ENCODE peak calls at places on chromosomes 7 and 10, in seven cellular contexts. U is A549, B is AG09309, H is kidney epithelial cell, I is nephron progenitor cell, S is AG04450, Q is colonic mucosa. Y is an unnamed sample.

GRCh38 chr7:26237035-26237807 is 35.7 kb downstream of the CBX3 start:
- DNase-seq in U (no peak), B (no peak), H (no peak), I (no peak), S (no peak), Q (no peak), Y (no peak)

GRCh38 chr7:149823631-149824199 is 14.5 kb upstream of the ZNF862 start:
- DNase-seq in U (no peak), B (no peak), H (no peak), I (no peak), S (no peak), Q (no peak), Y (no peak)

GRCh38 chr10:80555415-80555814 is 17.7 kb downstream of the SH2D4B start:
- DNase-seq in U (no peak), B (no peak), H (no peak), I (no peak), S (no peak), Q (no peak), Y (no peak)

GRCh38 chr10:113519616-113520015 is 33.2 kb upstream of the HABP2 start:
- DNase-seq in U (no peak), B (no peak), H (no peak), I (no peak), S (no peak), Q (no peak), Y (no peak)

GRCh38 chr7:28298870-28299484 is 113.3 kb upstream of the CREB5 start:
- DNase-seq in U (peak; percentile 52), B (no peak), H (no peak), I (peak; percentile 48), S (no peak), Q (no peak), Y (no peak)

GRCh38 chr7:975702-976473 is 539 bp upstream of the COX19 start:
- DNase-seq in U (no peak), B (no peak), H (no peak), I (no peak), S (no peak), Q (no peak), Y (no peak)

GRCh38 chr10:361203-362135 is 226.2 kb downstream of the ZMYND11 start:
- DNase-seq in U (no peak), B (no peak), H (no peak), I (peak; percentile 55), S (no peak), Q (no peak), Y (no peak)

GRCh38 chr7:74449809-74450397 is 3.8 kb upstream of the GTF2IRD1 start:
- DNase-seq in U (peak; percentile 76), B (no peak), H (no peak), I (peak; percentile 70), S (no peak), Q (peak; percentile 83), Y (no peak)

GRCh38 chr7:138396251-138397070 is 63.6 kb upstream of the TRIM24 start:
- DNase-seq in U (peak; percentile 18), B (no peak), H (peak; percentile 92), I (no peak), S (no peak), Q (peak; percentile 53), Y (no peak)

GRCh38 chr7:6160191-6160623 is 112.2 kb downstream of the CYTH3 start:
- DNase-seq in U (peak; percentile 76), B (peak; percentile 34), H (no peak), I (peak; percentile 68), S (peak; percentile 27), Q (peak; percentile 35), Y (no peak)

GRCh38 chr7:79401254-79401653 is 52.2 kb downstream of the MAGI2 start:
- DNase-seq in U (no peak), B (no peak), H (no peak), I (no peak), S (no peak), Q (no peak), Y (no peak)

GRCh38 chr7:95609277-95609971 is 13.1 kb upstream of the PDK4 start:
- DNase-seq in U (peak; percentile 12), B (no peak), H (no peak), I (no peak), S (no peak), Q (peak; percentile 81), Y (no peak)

GRCh38 chr10:43965033-43965917 is 316.6 kb upstream of the ZNF32 start:
- DNase-seq in U (no peak), B (peak; percentile 71), H (no peak), I (no peak), S (no peak), Q (no peak), Y (no peak)

GRCh38 chr7:94650137-94650536 is 5.8 kb downstream of the SGCE start:
- DNase-seq in U (no peak), B (no peak), H (no peak), I (no peak), S (no peak), Q (no peak), Y (no peak)

GRCh38 chr7:134630237-134630636 is 16.4 kb upstream of the BPGM start:
- DNase-seq in U (no peak), B (no peak), H (no peak), I (no peak), S (no peak), Q (no peak), Y (no peak)

GRCh38 chr10:60848126-60848525 is 69.8 kb downstream of the CDK1 start:
- DNase-seq in U (no peak), B (peak; percentile 42), H (no peak), I (no peak), S (no peak), Q (no peak), Y (no peak)

GRCh38 chr10:60845038-60845437 is 66.8 kb downstream of the CDK1 start:
- DNase-seq in U (no peak), B (no peak), H (no peak), I (no peak), S (no peak), Q (no peak), Y (no peak)

GRCh38 chr10:60848680-60849079 is 70.4 kb downstream of the CDK1 start:
- DNase-seq in U (no peak), B (no peak), H (no peak), I (no peak), S (no peak), Q (no peak), Y (no peak)

GRCh38 chr10:60849217-60849616 is 70.9 kb downstream of the CDK1 start:
- DNase-seq in U (no peak), B (no peak), H (no peak), I (no peak), S (no peak), Q (no peak), Y (no peak)

DNA sequence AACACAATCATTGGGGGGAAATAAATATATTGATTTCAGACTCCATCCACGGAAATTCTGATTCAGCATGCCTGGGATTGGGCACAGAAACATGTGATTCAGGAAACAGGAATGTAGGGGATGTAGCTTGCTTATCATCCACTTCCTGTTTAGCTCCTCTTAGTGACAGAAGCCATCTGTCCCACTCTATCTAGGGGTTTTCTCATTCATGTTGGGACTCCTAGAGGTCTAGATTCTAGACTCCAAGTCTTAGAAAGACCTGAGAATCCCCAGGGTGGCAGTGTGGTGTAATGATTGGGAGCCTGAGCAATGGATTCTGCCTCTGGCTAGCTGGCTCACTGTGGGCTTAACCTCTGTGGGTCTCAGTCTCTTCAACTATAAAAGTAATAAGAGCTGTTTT is 67.9 kb downstream of the CDK1 start:
- DNase-seq in U (no peak), B (no peak), H (no peak), I (no peak), S (peak; percentile 41), Q (no peak), Y (no peak)
- TF ChIP-seq CTCF in U (no peak), B (peak; percentile 16), H (no peak), I (no peak), S (peak; percentile 8), Q (no peak), Y (peak; percentile 16)

DNA sequence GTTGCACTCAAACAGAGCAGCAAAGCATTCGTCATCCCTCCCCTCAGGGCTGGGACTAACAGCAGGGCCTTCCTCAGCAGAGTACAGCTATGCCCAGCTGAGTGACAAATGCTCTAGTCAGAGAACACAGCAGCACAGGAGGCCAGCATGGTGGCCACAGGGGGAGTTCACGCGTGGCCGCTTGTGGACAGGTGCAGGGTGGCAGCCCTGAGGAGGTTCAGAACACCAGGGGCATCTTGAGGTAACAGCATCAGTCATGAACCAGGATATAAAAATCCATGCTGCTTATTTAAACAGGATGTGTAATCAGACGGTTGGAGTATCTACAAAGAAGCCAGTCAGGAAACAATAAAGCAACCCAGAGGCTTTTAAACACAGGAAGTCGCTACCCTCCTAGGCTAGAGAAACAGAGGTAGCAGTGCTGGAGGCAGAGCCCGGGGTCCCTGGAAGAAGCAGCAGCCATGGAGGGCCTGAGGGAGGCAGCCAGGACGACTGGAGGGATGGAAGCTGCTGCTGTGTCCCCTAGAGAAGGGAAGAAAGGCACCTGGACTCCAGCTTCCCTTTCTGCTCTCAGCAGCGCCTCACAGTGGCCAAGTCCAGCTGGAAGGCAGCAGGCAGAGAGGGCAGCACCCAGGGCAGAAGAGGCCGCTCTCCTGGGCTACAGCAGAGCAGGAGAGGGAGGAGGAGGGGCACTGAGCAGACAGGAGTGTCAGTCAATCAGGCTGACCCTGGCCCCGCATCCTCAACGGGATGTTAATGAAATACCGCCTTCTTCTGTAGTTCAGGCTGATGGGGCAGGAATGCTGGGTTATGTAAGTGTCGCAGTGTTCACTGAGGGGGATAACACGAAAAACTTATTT is 70.8 kb upstream of the UCN3 start:
- DNase-seq in U (peak; percentile 77), B (no peak), H (no peak), I (peak; percentile 76), S (no peak), Q (peak; percentile 87), Y (no peak)
- TF ChIP-seq CTCF in U (peak; percentile 72), B (peak; percentile 66), H (peak; percentile 55), I (peak; percentile 45), S (peak; percentile 60), Q (peak; percentile 55), Y (peak; percentile 41)

DNA sequence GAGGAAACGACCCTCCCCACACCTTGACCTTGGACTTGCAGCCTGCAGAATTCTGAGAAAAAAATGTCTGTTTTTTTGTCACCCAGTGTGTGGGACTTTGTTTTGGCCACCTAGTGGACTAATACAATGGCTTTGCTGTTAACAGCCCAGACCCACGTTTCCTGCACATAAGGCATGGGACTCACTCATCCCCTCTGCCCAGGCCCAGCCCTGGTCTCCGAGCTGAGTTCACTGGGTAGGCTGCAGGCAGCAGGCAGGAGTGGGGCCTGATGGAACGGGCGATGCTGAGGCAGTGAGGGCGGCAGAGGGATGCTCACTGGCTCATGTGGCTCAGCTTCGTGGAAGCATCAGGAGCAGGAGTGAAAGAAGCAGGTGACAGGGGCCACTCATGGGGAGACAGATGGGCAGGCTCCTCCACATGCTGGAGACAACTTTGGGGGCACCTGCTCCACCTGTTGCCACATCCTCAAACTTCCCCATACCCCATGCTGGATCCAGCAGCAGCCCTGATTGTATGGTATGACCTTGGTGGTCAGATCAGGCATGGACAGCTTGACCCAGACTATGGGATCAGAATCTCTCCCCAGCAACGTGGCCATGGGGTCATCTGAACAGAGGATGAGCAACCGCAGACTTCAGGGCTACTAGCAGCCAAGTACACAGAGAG is 65.8 kb upstream of the ANTXRL start:
- DNase-seq in U (no peak), B (no peak), H (no peak), I (no peak), S (no peak), Q (no peak), Y (no peak)
- TF ChIP-seq CTCF in U (peak; percentile 27), B (peak; percentile 26), H (no peak), I (no peak), S (no peak), Q (no peak), Y (peak; percentile 18)

DNA sequence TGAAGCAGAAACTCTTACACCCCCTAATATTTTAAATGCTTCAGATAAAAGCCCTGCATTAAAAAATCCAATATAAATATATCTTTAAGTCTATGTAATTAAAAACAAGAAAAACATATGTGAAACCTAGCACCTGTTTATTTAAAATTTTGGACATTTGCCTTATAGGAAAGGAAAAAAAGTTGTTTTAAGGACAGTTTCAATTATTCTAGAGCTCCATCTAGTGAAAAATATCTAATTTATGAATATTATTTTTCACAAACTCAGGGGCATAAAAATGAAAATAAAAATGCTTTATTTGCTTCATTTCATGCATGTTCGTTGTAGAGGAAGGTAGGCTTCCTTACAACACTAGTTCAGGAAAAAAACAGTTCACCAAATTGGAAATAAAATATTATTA is 26.1 kb downstream of the ENKUR start:
- DNase-seq in U (no peak), B (no peak), H (no peak), I (no peak), S (no peak), Q (no peak), Y (no peak)
- TF ChIP-seq CTCF in U (peak; percentile 61), B (no peak), H (no peak), I (no peak), S (peak; percentile 25), Q (no peak), Y (peak; percentile 61)